ENCODE peak calls at places on chromosomes 6 and 20, in six cellular contexts. T is heart right ventricle; V is CD8-positive, alpha-beta T cell; D is H9; B is A549; Q is GM23248. R is an unnamed sample.

GRCh38 chr6:2264932-2265331 is 19.5 kb upstream of the GMDS start:
- DNase-seq in V (no peak), Q (peak; percentile 47), T (no peak), B (no peak), D (no peak), R (no peak)

GRCh38 chr6:34189806-34190503 is 44.1 kb upstream of the GRM4 start:
- DNase-seq in T (no peak), V (peak; percentile 46), D (no peak), B (no peak), Q (no peak), R (no peak)

GRCh38 chr20:62977613-62978558 is 25.4 kb downstream of the SLC17A9 start:
- DNase-seq in T (no peak), V (peak; percentile 64), Q (no peak), B (peak; percentile 49), D (no peak), R (no peak)

GRCh38 chr6:150539111-150539510 is 60.6 kb upstream of the PLEKHG1 start:
- DNase-seq in B (no peak), T (no peak), V (no peak), Q (no peak), D (no peak), R (no peak)

GRCh38 chr20:50339196-50339901 is 148.7 kb downstream of the CEBPB start:
- DNase-seq in V (no peak), B (no peak), D (no peak), T (no peak), Q (peak; percentile 88), R (no peak)

GRCh38 chr20:47502801-47503239 is 1.1 kb downstream of the NCOA3 start:
- DNase-seq in Q (peak; percentile 76), B (peak; percentile 44), V (no peak), D (no peak), T (no peak), R (no peak)

GRCh38 chr6:128111096-128111495 is 210.2 kb upstream of the THEMIS start:
- DNase-seq in V (no peak), D (no peak), T (no peak), Q (no peak), B (no peak), R (no peak)

GRCh38 chr6:52286798-52287432 is 2.4 kb upstream of the MCM3 start:
- DNase-seq in B (peak; percentile 60), Q (peak; percentile 82), D (peak; percentile 49), V (peak; percentile 46), T (peak; percentile 56), R (no peak)

GRCh38 chr6:166691199-166691598 is 64.1 kb upstream of the RPS6KA2 start:
- DNase-seq in T (peak; percentile 60), Q (peak; percentile 11), V (no peak), B (no peak), D (no peak), R (no peak)

GRCh38 chr6:41712651-41713103 is 22.7 kb downstream of the TFEB start:
- DNase-seq in D (no peak), B (peak; percentile 81), V (no peak), T (peak; percentile 77), Q (peak; percentile 47), R (peak; percentile 94)

GRCh38 chr6:42402184-42402583 is 49.5 kb downstream of the TRERF1 start:
- DNase-seq in B (no peak), V (no peak), D (no peak), T (no peak), Q (peak; percentile 62), R (no peak)

GRCh38 chr20:62623488-62624324 is 18.6 kb upstream of the SLCO4A1 start:
- DNase-seq in B (peak; percentile 98), V (peak; percentile 73), Q (peak; percentile 89), T (peak; percentile 94), D (peak; percentile 93), R (peak; percentile 99)

GRCh38 chr20:5078399-5078958 is 41.3 kb downstream of the PCNA start:
- DNase-seq in D (no peak), B (peak; percentile 60), V (peak; percentile 62), T (peak; percentile 22), Q (peak; percentile 87), R (no peak)

GRCh38 chr20:62965363-62965771 is 12.9 kb downstream of the SLC17A9 start:
- DNase-seq in D (no peak), B (no peak), T (no peak), Q (no peak), V (no peak), R (no peak)

GRCh38 chr20:32845786-32846185 is 12.9 kb upstream of the EFCAB8 start:
- DNase-seq in D (no peak), V (no peak), B (no peak), Q (peak; percentile 36), T (no peak), R (no peak)

GRCh38 chr6:105087571-105088211 is 92.1 kb downstream of the POPDC3 start:
- DNase-seq in V (peak; percentile 10), B (peak; percentile 8), T (no peak), Q (peak; percentile 72), D (no peak), R (no peak)

GRCh38 chr20:47148059-47148458 is 208.4 kb downstream of the ZMYND8 start:
- DNase-seq in V (no peak), Q (no peak), D (no peak), T (no peak), B (no peak), R (no peak)

GRCh38 chr20:103456-103855 is 16.0 kb downstream of the DEFB125 start:
- DNase-seq in B (no peak), D (no peak), V (no peak), Q (no peak), T (no peak), R (peak; percentile 57)
- H3K9me3 ChIP-seq in B (no peaks in the 10 kb centered on the region), D (peaks cover 36% of the 10 kb centered on the region), V (no peaks in the 10 kb centered on the region), Q (no peaks in the 10 kb centered on the region), T (no peaks in the 10 kb centered on the region), R (no peaks in the 10 kb centered on the region)

DNA sequence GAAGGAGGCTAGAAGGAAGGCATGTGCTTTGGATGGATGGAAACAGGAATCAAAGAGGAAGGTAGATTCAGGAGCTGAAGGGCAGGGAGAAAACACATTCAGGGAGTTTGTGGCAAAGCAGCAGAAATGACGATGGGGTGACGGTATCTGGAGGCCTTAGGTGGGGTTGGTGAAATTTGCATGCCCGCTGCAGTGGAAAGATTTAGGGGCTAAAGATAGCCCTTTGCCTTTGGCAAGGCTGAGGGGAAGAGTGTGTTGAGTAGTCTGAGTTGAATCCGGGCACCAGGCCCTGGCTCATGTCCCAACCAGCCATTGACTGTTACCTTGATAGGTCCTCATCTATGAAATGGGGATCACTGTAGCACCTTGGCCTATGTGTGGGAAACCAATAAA is 1.3 kb downstream of the GZF1 start:
- DNase-seq in B (no peak), T (peak; percentile 68), V (no peak), Q (peak; percentile 26), D (no peak), R (no peak)
- H3K4me1 ChIP-seq in B (peaks cover 45% of the 10 kb centered on the region), T (peaks cover 11% of the 10 kb centered on the region), V (peaks cover 38% of the 10 kb centered on the region), Q (peaks cover 44% of the 10 kb centered on the region), D (no peaks in the 10 kb centered on the region), R (peaks cover 34% of the 10 kb centered on the region)

DNA sequence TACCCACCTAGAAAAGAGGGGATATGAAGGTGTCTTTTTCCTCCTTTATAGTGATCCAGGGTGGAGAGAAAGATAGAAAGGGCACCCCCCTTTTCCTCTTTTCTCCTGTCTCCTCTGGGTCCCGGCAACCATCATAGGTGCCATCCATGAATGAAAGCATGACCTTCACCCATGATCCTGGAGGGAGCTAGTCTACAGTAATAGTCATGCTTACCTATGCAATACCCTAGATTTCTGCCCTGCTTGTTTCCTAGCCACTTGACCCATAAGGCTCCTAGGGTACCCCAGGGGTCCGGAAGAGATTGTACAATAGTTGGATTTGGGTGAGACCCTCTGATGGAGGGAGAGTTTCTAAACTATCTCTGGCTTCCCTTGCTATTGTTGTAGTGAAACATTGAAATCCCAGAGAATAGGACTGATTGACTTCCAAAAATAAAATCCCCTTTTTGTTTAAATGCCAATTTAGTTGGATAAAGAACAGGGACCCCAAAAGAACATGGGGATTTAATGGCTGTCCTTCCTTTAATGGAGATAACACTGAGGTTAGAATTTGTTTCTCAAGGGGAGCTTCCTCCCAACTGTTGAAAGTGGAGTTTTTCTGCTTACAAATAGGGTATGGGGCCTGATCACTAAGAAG is 366.8 kb upstream of the KHDRBS2 start:
- DNase-seq in V (no peak), B (no peak), D (no peak), Q (peak; percentile 8), T (no peak), R (no peak)
- H3K9me3 ChIP-seq in V (no peaks in the 10 kb centered on the region), B (no peaks in the 10 kb centered on the region), D (peaks cover 29% of the 10 kb centered on the region), Q (no peaks in the 10 kb centered on the region), T (peaks cover 62% of the 10 kb centered on the region), R (peaks cover 7% of the 10 kb centered on the region)

GRCh38 chr20:44494681-44495080 is 19.0 kb downstream of the TTPAL start:
- DNase-seq in D (no peak), B (no peak), Q (no peak), T (no peak), V (no peak), R (no peak)

GRCh38 chr20:44495257-44495656 is 19.6 kb downstream of the TTPAL start:
- DNase-seq in T (no peak), B (no peak), Q (peak; percentile 84), D (no peak), V (no peak), R (no peak)

GRCh38 chr20:44497761-44498160 is 22.1 kb downstream of the TTPAL start:
- DNase-seq in D (no peak), T (no peak), V (no peak), Q (no peak), B (no peak), R (no peak)

GRCh38 chr20:44495802-44496481 is 20.3 kb downstream of the TTPAL start:
- DNase-seq in B (peak; percentile 70), D (no peak), T (no peak), Q (peak; percentile 97), V (no peak), R (no peak)

DNA sequence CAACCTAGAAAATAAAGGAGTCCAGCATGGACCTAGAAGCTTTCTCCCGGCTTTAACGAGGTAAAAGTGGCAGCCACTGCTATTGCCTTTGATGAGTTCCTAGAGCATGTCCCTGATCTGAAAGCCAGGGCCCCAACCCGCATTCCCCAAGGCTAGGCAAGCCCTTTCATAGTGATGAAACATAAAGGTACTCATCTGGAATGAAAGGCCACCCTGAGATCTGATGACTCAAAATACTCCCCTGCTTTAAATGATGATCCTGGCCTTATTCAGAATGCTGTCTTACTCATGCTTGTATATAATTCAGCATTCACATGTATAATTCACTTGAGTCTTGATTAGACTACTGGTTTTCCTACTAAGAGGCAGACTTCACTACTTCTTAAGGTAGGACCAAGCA is 21.3 kb downstream of the TTPAL start:
- DNase-seq in T (no peak), D (no peak), Q (peak; percentile 95), B (peak; percentile 43), V (no peak), R (no peak)
- H3K4me1 ChIP-seq in T (peaks cover 2% of the 10 kb centered on the region), D (no peaks in the 10 kb centered on the region), Q (peaks cover 62% of the 10 kb centered on the region), B (peaks cover 47% of the 10 kb centered on the region), V (no peaks in the 10 kb centered on the region), R (no peaks in the 10 kb centered on the region)

GRCh38 chr20:59657459-59658046 is 53.2 kb downstream of the PHACTR3 start:
- DNase-seq in T (no peak), B (no peak), D (no peak), V (no peak), Q (peak; percentile 9), R (no peak)
- H3K9me3 ChIP-seq in T (peaks cover 30% of the 10 kb centered on the region), B (peaks cover 28% of the 10 kb centered on the region), D (peaks cover 25% of the 10 kb centered on the region), V (peaks cover 12% of the 10 kb centered on the region), Q (no peaks in the 10 kb centered on the region), R (peaks cover 10% of the 10 kb centered on the region)